ENCODE peak calls at places on chromosomes 1 and 21, in ten cellular contexts. One of them, this sample, is unnamed.

GRCh38 chr1:212938846-212939245 is 11.5 kb upstream of the VASH2 start:
- DNase-seq in activated CD8-positive, alpha-beta memory T cell treated with anti-CD3 and anti-CD28 coated beads, Interleukin-2, amount 50 U/mL, for 48 hours: no peak
- DNase-seq in NCI-H524: peak; percentile 98
- DNase-seq in MG63: no peak
- DNase-seq in stimulated activated naive CD4-positive, alpha-beta T cell treated with Interleukin-2 at 50 U/mL for 16 hours: no peak
- DNase-seq in NCI-H774: no peak
- DNase-seq in LoVo: no peak
- DNase-seq in adrenal gland: no peak
- DNase-seq in small intestine: no peak
- DNase-seq in effector CD4-positive, alpha-beta T cell: no peak
- DNase-seq in this sample: no peak

GRCh38 chr1:14811573-14811972 is 213.1 kb downstream of the KAZN start:
- DNase-seq in activated CD8-positive, alpha-beta memory T cell treated with anti-CD3 and anti-CD28 coated beads, Interleukin-2, amount 50 U/mL, for 48 hours: no peak
- DNase-seq in NCI-H524: no peak
- DNase-seq in MG63: no peak
- DNase-seq in stimulated activated naive CD4-positive, alpha-beta T cell treated with Interleukin-2 at 50 U/mL for 16 hours: no peak
- DNase-seq in NCI-H774: no peak
- DNase-seq in LoVo: no peak
- DNase-seq in adrenal gland: no peak
- DNase-seq in small intestine: no peak
- DNase-seq in effector CD4-positive, alpha-beta T cell: no peak
- DNase-seq in this sample: no peak

GRCh38 chr1:214525535-214526019 is 25.8 kb downstream of the PTPN14 start:
- DNase-seq in activated CD8-positive, alpha-beta memory T cell treated with anti-CD3 and anti-CD28 coated beads, Interleukin-2, amount 50 U/mL, for 48 hours: no peak
- DNase-seq in NCI-H524: no peak
- DNase-seq in MG63: no peak
- DNase-seq in stimulated activated naive CD4-positive, alpha-beta T cell treated with Interleukin-2 at 50 U/mL for 16 hours: no peak
- DNase-seq in NCI-H774: no peak
- DNase-seq in LoVo: no peak
- DNase-seq in adrenal gland: no peak
- DNase-seq in small intestine: no peak
- DNase-seq in effector CD4-positive, alpha-beta T cell: no peak
- DNase-seq in this sample: no peak

GRCh38 chr1:110176299-110176956 is 26.1 kb downstream of the SLC6A17 start:
- DNase-seq in activated CD8-positive, alpha-beta memory T cell treated with anti-CD3 and anti-CD28 coated beads, Interleukin-2, amount 50 U/mL, for 48 hours: no peak
- DNase-seq in NCI-H524: peak; percentile 61
- DNase-seq in MG63: no peak
- DNase-seq in stimulated activated naive CD4-positive, alpha-beta T cell treated with Interleukin-2 at 50 U/mL for 16 hours: no peak
- DNase-seq in NCI-H774: peak; percentile 50
- DNase-seq in LoVo: peak; percentile 33
- DNase-seq in adrenal gland: peak; percentile 63
- DNase-seq in small intestine: peak; percentile 43
- DNase-seq in effector CD4-positive, alpha-beta T cell: no peak
- DNase-seq in this sample: peak; percentile 51

GRCh38 chr1:230507671-230508407 is 81.7 kb upstream of the PGBD5 start:
- DNase-seq in activated CD8-positive, alpha-beta memory T cell treated with anti-CD3 and anti-CD28 coated beads, Interleukin-2, amount 50 U/mL, for 48 hours: no peak
- DNase-seq in NCI-H524: no peak
- DNase-seq in MG63: peak; percentile 23
- DNase-seq in stimulated activated naive CD4-positive, alpha-beta T cell treated with Interleukin-2 at 50 U/mL for 16 hours: no peak
- DNase-seq in NCI-H774: no peak
- DNase-seq in LoVo: no peak
- DNase-seq in adrenal gland: no peak
- DNase-seq in small intestine: no peak
- DNase-seq in effector CD4-positive, alpha-beta T cell: no peak
- DNase-seq in this sample: no peak

GRCh38 chr1:200184196-200184595 is 156.7 kb downstream of the NR5A2 start:
- DNase-seq in activated CD8-positive, alpha-beta memory T cell treated with anti-CD3 and anti-CD28 coated beads, Interleukin-2, amount 50 U/mL, for 48 hours: no peak
- DNase-seq in NCI-H524: peak; percentile 49
- DNase-seq in MG63: peak; percentile 84
- DNase-seq in stimulated activated naive CD4-positive, alpha-beta T cell treated with Interleukin-2 at 50 U/mL for 16 hours: no peak
- DNase-seq in NCI-H774: no peak
- DNase-seq in LoVo: peak; percentile 76
- DNase-seq in adrenal gland: peak; percentile 66
- DNase-seq in small intestine: peak; percentile 69
- DNase-seq in effector CD4-positive, alpha-beta T cell: no peak
- DNase-seq in this sample: peak; percentile 44

GRCh38 chr1:50531601-50532000 is 108.4 kb upstream of the DMRTA2 start:
- DNase-seq in activated CD8-positive, alpha-beta memory T cell treated with anti-CD3 and anti-CD28 coated beads, Interleukin-2, amount 50 U/mL, for 48 hours: no peak
- DNase-seq in NCI-H524: no peak
- DNase-seq in MG63: no peak
- DNase-seq in stimulated activated naive CD4-positive, alpha-beta T cell treated with Interleukin-2 at 50 U/mL for 16 hours: no peak
- DNase-seq in NCI-H774: no peak
- DNase-seq in LoVo: no peak
- DNase-seq in adrenal gland: no peak
- DNase-seq in small intestine: no peak
- DNase-seq in effector CD4-positive, alpha-beta T cell: no peak
- DNase-seq in this sample: no peak

GRCh38 chr1:27542463-27543273 is 52.7 kb upstream of the WASF2 start:
- DNase-seq in activated CD8-positive, alpha-beta memory T cell treated with anti-CD3 and anti-CD28 coated beads, Interleukin-2, amount 50 U/mL, for 48 hours: peak; percentile 65
- DNase-seq in NCI-H524: no peak
- DNase-seq in MG63: no peak
- DNase-seq in stimulated activated naive CD4-positive, alpha-beta T cell treated with Interleukin-2 at 50 U/mL for 16 hours: peak; percentile 18
- DNase-seq in NCI-H774: peak; percentile 31
- DNase-seq in LoVo: peak; percentile 74
- DNase-seq in adrenal gland: peak; percentile 72
- DNase-seq in small intestine: peak; percentile 97
- DNase-seq in effector CD4-positive, alpha-beta T cell: no peak
- DNase-seq in this sample: peak; percentile 84

GRCh38 chr21:21102874-21103273 is 104.7 kb downstream of the NCAM2 start:
- DNase-seq in activated CD8-positive, alpha-beta memory T cell treated with anti-CD3 and anti-CD28 coated beads, Interleukin-2, amount 50 U/mL, for 48 hours: no peak
- DNase-seq in NCI-H524: no peak
- DNase-seq in MG63: no peak
- DNase-seq in stimulated activated naive CD4-positive, alpha-beta T cell treated with Interleukin-2 at 50 U/mL for 16 hours: no peak
- DNase-seq in NCI-H774: no peak
- DNase-seq in LoVo: no peak
- DNase-seq in adrenal gland: no peak
- DNase-seq in small intestine: no peak
- DNase-seq in effector CD4-positive, alpha-beta T cell: no peak
- DNase-seq in this sample: no peak

GRCh38 chr1:245108251-245108650 is 46.5 kb upstream of the KIF26B start:
- DNase-seq in activated CD8-positive, alpha-beta memory T cell treated with anti-CD3 and anti-CD28 coated beads, Interleukin-2, amount 50 U/mL, for 48 hours: no peak
- DNase-seq in NCI-H524: no peak
- DNase-seq in MG63: no peak
- DNase-seq in stimulated activated naive CD4-positive, alpha-beta T cell treated with Interleukin-2 at 50 U/mL for 16 hours: no peak
- DNase-seq in NCI-H774: no peak
- DNase-seq in LoVo: no peak
- DNase-seq in adrenal gland: no peak
- DNase-seq in small intestine: no peak
- DNase-seq in effector CD4-positive, alpha-beta T cell: no peak
- DNase-seq in this sample: peak; percentile 26

GRCh38 chr1:228100822-228101613 is 2.1 kb downstream of the C1orf35 start:
- DNase-seq in activated CD8-positive, alpha-beta memory T cell treated with anti-CD3 and anti-CD28 coated beads, Interleukin-2, amount 50 U/mL, for 48 hours: no peak
- DNase-seq in NCI-H524: no peak
- DNase-seq in MG63: no peak
- DNase-seq in stimulated activated naive CD4-positive, alpha-beta T cell treated with Interleukin-2 at 50 U/mL for 16 hours: no peak
- DNase-seq in NCI-H774: no peak
- DNase-seq in LoVo: no peak
- DNase-seq in adrenal gland: no peak
- DNase-seq in small intestine: no peak
- DNase-seq in effector CD4-positive, alpha-beta T cell: no peak
- DNase-seq in this sample: no peak

GRCh38 chr1:169160845-169161511 is 54.5 kb downstream of the ATP1B1 start:
- DNase-seq in activated CD8-positive, alpha-beta memory T cell treated with anti-CD3 and anti-CD28 coated beads, Interleukin-2, amount 50 U/mL, for 48 hours: no peak
- DNase-seq in NCI-H524: no peak
- DNase-seq in MG63: peak; percentile 13
- DNase-seq in stimulated activated naive CD4-positive, alpha-beta T cell treated with Interleukin-2 at 50 U/mL for 16 hours: no peak
- DNase-seq in NCI-H774: no peak
- DNase-seq in LoVo: no peak
- DNase-seq in adrenal gland: peak; percentile 44
- DNase-seq in small intestine: no peak
- DNase-seq in effector CD4-positive, alpha-beta T cell: no peak
- DNase-seq in this sample: peak; percentile 40

GRCh38 chr1:64343105-64343960 is 126.6 kb upstream of the CACHD1 start:
- DNase-seq in activated CD8-positive, alpha-beta memory T cell treated with anti-CD3 and anti-CD28 coated beads, Interleukin-2, amount 50 U/mL, for 48 hours: no peak
- DNase-seq in NCI-H524: no peak
- DNase-seq in MG63: peak; percentile 76
- DNase-seq in stimulated activated naive CD4-positive, alpha-beta T cell treated with Interleukin-2 at 50 U/mL for 16 hours: no peak
- DNase-seq in NCI-H774: peak; percentile 24
- DNase-seq in LoVo: peak; percentile 81
- DNase-seq in adrenal gland: no peak
- DNase-seq in small intestine: peak; percentile 12
- DNase-seq in effector CD4-positive, alpha-beta T cell: no peak
- DNase-seq in this sample: no peak

GRCh38 chr1:247905899-247906503 is 10.6 kb downstream of the OR2W3 start:
- DNase-seq in activated CD8-positive, alpha-beta memory T cell treated with anti-CD3 and anti-CD28 coated beads, Interleukin-2, amount 50 U/mL, for 48 hours: no peak
- DNase-seq in NCI-H524: no peak
- DNase-seq in MG63: no peak
- DNase-seq in stimulated activated naive CD4-positive, alpha-beta T cell treated with Interleukin-2 at 50 U/mL for 16 hours: no peak
- DNase-seq in NCI-H774: no peak
- DNase-seq in LoVo: no peak
- DNase-seq in adrenal gland: no peak
- DNase-seq in small intestine: no peak
- DNase-seq in effector CD4-positive, alpha-beta T cell: no peak
- DNase-seq in this sample: no peak

GRCh38 chr1:116553386-116554115 is 17.3 kb downstream of the CD58 start:
- DNase-seq in activated CD8-positive, alpha-beta memory T cell treated with anti-CD3 and anti-CD28 coated beads, Interleukin-2, amount 50 U/mL, for 48 hours: no peak
- DNase-seq in NCI-H524: no peak
- DNase-seq in MG63: peak; percentile 21
- DNase-seq in stimulated activated naive CD4-positive, alpha-beta T cell treated with Interleukin-2 at 50 U/mL for 16 hours: no peak
- DNase-seq in NCI-H774: no peak
- DNase-seq in LoVo: peak; percentile 69
- DNase-seq in adrenal gland: no peak
- DNase-seq in small intestine: no peak
- DNase-seq in effector CD4-positive, alpha-beta T cell: no peak
- DNase-seq in this sample: no peak

GRCh38 chr1:196209983-196210382 is 398.3 kb downstream of the KCNT2 start:
- DNase-seq in activated CD8-positive, alpha-beta memory T cell treated with anti-CD3 and anti-CD28 coated beads, Interleukin-2, amount 50 U/mL, for 48 hours: no peak
- DNase-seq in NCI-H524: no peak
- DNase-seq in MG63: peak; percentile 5
- DNase-seq in stimulated activated naive CD4-positive, alpha-beta T cell treated with Interleukin-2 at 50 U/mL for 16 hours: no peak
- DNase-seq in NCI-H774: no peak
- DNase-seq in LoVo: no peak
- DNase-seq in adrenal gland: no peak
- DNase-seq in small intestine: no peak
- DNase-seq in effector CD4-positive, alpha-beta T cell: no peak
- DNase-seq in this sample: no peak